ENCODE peak calls at places on chromosomes 16 and 17, in eight cellular contexts. I, K, A, O, C, Y, D and Z are unnamed samples.

GRCh38 chr16:63385714-63386113 is 1349.5 kb upstream of the CDH8 start:
- DNase-seq in I (no peak), K (no peak), A (no peak), O (no peak), C (no peak), Y (no peak), D (no peak), Z (no peak)

GRCh38 chr16:80792031-80792430 is 12.4 kb downstream of the CDYL2 start:
- DNase-seq in I (no peak), K (no peak), A (no peak), O (no peak), C (no peak), Y (no peak), D (no peak), Z (no peak)

GRCh38 chr16:78740269-78740668 is 640.8 kb downstream of the WWOX start:
- DNase-seq in I (no peak), K (no peak), A (no peak), O (no peak), C (no peak), Y (no peak), D (no peak), Z (no peak)

GRCh38 chr16:22077700-22078313 is 14.5 kb upstream of the VWA3A start:
- DNase-seq in I (peak), K (peak), A (peak), O (peak), C (peak), Y (peak), D (peak), Z (no peak)

GRCh38 chr17:82737981-82738877 is 2.8 kb downstream of the FN3K start:
- DNase-seq in I (no peak), K (no peak), A (no peak), O (no peak), C (no peak), Y (peak), D (peak), Z (peak)

GRCh38 chr16:54066451-54067056 is 220.0 kb downstream of the IRX3 start:
- DNase-seq in I (no peak), K (no peak), A (no peak), O (no peak), C (no peak), Y (no peak), D (peak), Z (no peak)

GRCh38 chr17:52027620-52028019 is 130.9 kb downstream of the CA10 start:
- DNase-seq in I (no peak), K (no peak), A (no peak), O (no peak), C (no peak), Y (no peak), D (no peak), Z (no peak)

GRCh38 chr16:75019007-75019406 is 20.2 kb downstream of the ZNRF1 start:
- DNase-seq in I (no peak), K (no peak), A (no peak), O (no peak), C (no peak), Y (no peak), D (no peak), Z (no peak)

GRCh38 chr16:80938035-80938927 is 68.4 kb downstream of the CMC2 start:
- DNase-seq in I (no peak), K (no peak), A (no peak), O (peak), C (peak), Y (no peak), D (no peak), Z (no peak)

GRCh38 chr17:29607557-29608195 is 14.7 kb downstream of the ANKRD13B start:
- DNase-seq in I (no peak), K (no peak), A (no peak), O (no peak), C (no peak), Y (no peak), D (no peak), Z (no peak)

GRCh38 chr17:688100-688989 is 26.3 kb downstream of the VPS53 start:
- DNase-seq in I (peak), K (no peak), A (peak), O (no peak), C (peak), Y (no peak), D (no peak), Z (no peak)

GRCh38 chr17:55582910-55583309 is 71.7 kb upstream of the SMIM36 start:
- DNase-seq in I (no peak), K (no peak), A (no peak), O (no peak), C (no peak), Y (no peak), D (no peak), Z (no peak)

GRCh38 chr17:77325537-77325825 is 184.7 kb downstream of the SEC14L1 start:
- DNase-seq in I (no peak), K (no peak), A (no peak), O (no peak), C (no peak), Y (no peak), D (no peak), Z (no peak)

GRCh38 chr17:13027246-13027645 is 9.4 kb upstream of the ELAC2 start:
- DNase-seq in I (no peak), K (no peak), A (no peak), O (no peak), C (no peak), Y (no peak), D (no peak), Z (no peak)

GRCh38 chr16:19555186-19555937 is at the start of gene VPS35L:
- DNase-seq in I (peak), K (peak), A (peak), O (peak), C (peak), Y (peak), D (peak), Z (peak)

GRCh38 chr16:19559242-19559910 is 3.9 kb downstream of the VPS35L start:
- DNase-seq in I (peak), K (peak), A (peak), O (peak), C (no peak), Y (no peak), D (no peak), Z (no peak)

GRCh38 chr16:19560078-19560477 is 4.6 kb downstream of the VPS35L start:
- DNase-seq in I (no peak), K (no peak), A (no peak), O (no peak), C (no peak), Y (no peak), D (no peak), Z (no peak)

DNA sequence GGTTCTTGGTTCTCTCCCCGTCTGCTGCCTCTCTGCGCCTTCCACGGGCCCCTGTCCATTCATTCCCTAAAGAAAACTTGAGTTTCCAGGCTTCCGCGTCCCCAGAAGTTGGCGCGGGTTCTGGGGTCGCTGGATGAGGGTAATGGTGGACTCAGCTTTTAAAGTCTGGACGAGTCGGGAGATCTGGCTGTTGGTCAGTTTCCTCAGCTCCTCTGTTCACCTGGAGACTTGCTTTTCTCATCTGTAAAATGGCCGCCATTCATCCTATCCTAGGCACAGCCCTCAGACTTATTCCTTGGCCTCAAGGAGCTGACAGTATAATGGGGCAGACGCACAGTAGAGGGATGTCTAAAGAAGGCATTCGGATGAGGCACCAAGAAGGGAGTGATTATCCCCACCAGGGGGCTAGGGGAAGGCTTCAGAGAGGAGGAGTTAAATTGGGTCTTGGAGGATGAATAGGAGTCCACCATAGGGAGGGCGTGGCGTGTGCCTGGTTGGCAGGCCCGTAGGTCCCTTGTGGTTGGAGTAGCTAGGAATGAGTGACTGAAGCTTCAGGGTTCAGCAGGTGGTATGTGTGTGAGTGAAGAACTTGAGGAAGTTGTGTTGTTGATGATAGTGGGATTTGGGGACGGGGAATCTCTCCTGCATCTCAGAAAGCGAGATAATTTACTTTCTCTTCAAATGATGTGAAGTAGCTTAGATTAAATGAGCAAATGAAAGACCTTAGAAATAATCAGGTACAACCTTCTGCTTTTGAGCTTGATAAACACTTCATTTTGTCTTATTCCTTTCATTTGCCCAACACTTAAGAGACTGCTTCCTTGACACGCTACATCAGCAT is 655 bp downstream of the VPS35L start:
- DNase-seq in I (peak), K (peak), A (peak), O (no peak), C (peak), Y (no peak), D (no peak), Z (no peak)
- TF ChIP-seq CTCF in I (peak), K (no peak), A (no peak), O (no peak), C (no peak), Y (no peak), D (no peak), Z (no peak)

GRCh38 chr17:40327735-40328385 is 18.9 kb downstream of the RARA start:
- DNase-seq in I (no peak), K (no peak), A (peak), O (no peak), C (no peak), Y (no peak), D (no peak), Z (no peak)

GRCh38 chr17:40326832-40327199 is 17.8 kb downstream of the RARA start:
- DNase-seq in I (no peak), K (no peak), A (peak), O (no peak), C (no peak), Y (no peak), D (no peak), Z (no peak)

GRCh38 chr17:40327244-40327666 is 18.3 kb downstream of the RARA start:
- DNase-seq in I (no peak), K (no peak), A (no peak), O (no peak), C (no peak), Y (no peak), D (no peak), Z (no peak)

GRCh38 chr17:40325156-40326013 is 16.4 kb downstream of the RARA start:
- DNase-seq in I (no peak), K (no peak), A (no peak), O (no peak), C (no peak), Y (no peak), D (no peak), Z (peak)

GRCh38 chr17:40326014-40326831 is 17.2 kb downstream of the RARA start:
- DNase-seq in I (peak), K (no peak), A (no peak), O (no peak), C (peak), Y (no peak), D (no peak), Z (peak)
- H3K27ac ChIP-seq in I (no peak), K (peak), A (peak), O (no peak), C (peak), Y (peak), D (no peak), Z (peak)

DNA sequence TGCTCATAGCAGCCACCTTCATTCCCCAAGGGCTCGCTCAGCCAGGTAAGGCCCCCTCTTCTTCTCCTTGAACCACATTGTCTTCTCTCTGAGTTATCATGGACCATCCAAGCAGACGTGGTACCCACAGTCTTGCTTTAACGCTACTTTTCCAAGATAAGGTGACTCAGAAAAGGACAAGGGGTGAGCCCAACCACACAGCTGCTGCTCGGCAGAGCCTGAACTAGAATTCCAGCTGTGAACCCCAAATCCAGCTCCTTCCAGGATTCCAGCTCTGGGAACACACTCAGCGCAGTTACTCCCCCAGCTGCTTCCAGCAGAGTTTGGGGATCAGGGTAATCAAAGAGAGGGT is 272 bp downstream of the CCL2 start:
- DNase-seq in I (no peak), K (no peak), A (no peak), O (no peak), C (no peak), Y (no peak), D (no peak), Z (no peak)
- H3K4me3 ChIP-seq in I (no peak), K (peak), A (peak), O (peak), C (no peak), Y (peak), D (no peak), Z (peak)

GRCh38 chr16:4321286-4322120 is 5.6 kb downstream of the GLIS2 start:
- DNase-seq in I (no peak), K (no peak), A (no peak), O (no peak), C (no peak), Y (no peak), D (peak), Z (peak)
- TF ChIP-seq CTCF in I (no peak), K (no peak), A (no peak), O (no peak), C (no peak), Y (no peak), D (no peak), Z (no peak)

GRCh38 chr17:15659236-15659635 is 24.9 kb downstream of the TRIM16 start:
- DNase-seq in I (no peak), K (no peak), A (no peak), O (no peak), C (no peak), Y (no peak), D (no peak), Z (no peak)

GRCh38 chr17:15660077-15660476 is 24.0 kb downstream of the TRIM16 start:
- DNase-seq in I (no peak), K (no peak), A (no peak), O (no peak), C (no peak), Y (no peak), D (no peak), Z (no peak)

GRCh38 chr17:15657868-15658775 is 26.0 kb downstream of the TRIM16 start:
- DNase-seq in I (no peak), K (no peak), A (no peak), O (no peak), C (no peak), Y (no peak), D (no peak), Z (no peak)

GRCh38 chr17:15662726-15663125 is 21.4 kb downstream of the TRIM16 start:
- DNase-seq in I (no peak), K (no peak), A (no peak), O (no peak), C (no peak), Y (no peak), D (no peak), Z (no peak)

GRCh38 chr17:15659663-15660062 is 24.4 kb downstream of the TRIM16 start:
- DNase-seq in I (no peak), K (no peak), A (no peak), O (no peak), C (no peak), Y (peak), D (peak), Z (peak)
- H3K27ac ChIP-seq in I (no peak), K (no peak), A (no peak), O (no peak), C (no peak), Y (no peak), D (peak), Z (peak)

DNA sequence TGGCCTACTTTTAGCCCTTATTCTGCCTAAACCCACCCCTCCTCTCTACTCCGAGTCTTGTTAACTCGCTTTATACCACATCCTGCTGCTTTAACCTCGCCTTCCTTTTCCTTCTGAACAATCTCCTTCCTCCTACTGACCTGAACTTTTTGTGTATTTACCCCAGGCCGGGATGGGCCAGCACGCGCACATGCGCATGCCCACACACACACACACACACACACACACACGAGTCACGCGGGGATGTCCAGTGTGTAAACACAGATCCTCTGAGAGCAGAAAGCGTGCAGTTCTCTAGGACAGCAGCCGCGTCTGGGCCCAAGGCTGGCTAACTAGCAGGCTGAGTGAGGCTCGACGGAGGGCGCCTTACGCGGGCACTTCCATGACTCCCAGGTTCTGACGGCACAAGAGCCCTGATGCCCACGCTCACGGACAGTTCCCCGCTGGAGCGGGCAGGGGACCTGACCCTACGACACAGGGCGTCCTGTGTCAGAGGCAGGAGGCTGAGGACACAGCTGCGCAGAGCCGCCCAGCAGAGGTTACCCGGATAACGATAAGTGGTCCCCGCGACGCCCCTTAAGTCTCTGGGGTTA is 610 bp downstream of the PIK3R5 start:
- DNase-seq in I (no peak), K (no peak), A (peak), O (no peak), C (no peak), Y (peak), D (no peak), Z (peak)
- H3K4me3 ChIP-seq in I (peak), K (no peak), A (peak), O (no peak), C (peak), Y (peak), D (no peak), Z (no peak)

GRCh38 chr17:45135978-45136791 is 698 bp downstream of the ACBD4 start:
- DNase-seq in I (no peak), K (no peak), A (no peak), O (no peak), C (no peak), Y (no peak), D (no peak), Z (peak)

GRCh38 chr17:45136846-45137560 is 1.5 kb downstream of the ACBD4 start:
- DNase-seq in I (no peak), K (no peak), A (no peak), O (no peak), C (no peak), Y (no peak), D (no peak), Z (peak)

GRCh38 chr17:45139533-45139920 is 4.0 kb downstream of the ACBD4 start:
- DNase-seq in I (no peak), K (no peak), A (no peak), O (no peak), C (no peak), Y (no peak), D (no peak), Z (no peak)

GRCh38 chr17:45137561-45138305 is 2.2 kb downstream of the ACBD4 start:
- DNase-seq in I (no peak), K (no peak), A (peak), O (no peak), C (peak), Y (no peak), D (no peak), Z (peak)

GRCh38 chr17:45138911-45139532 is 3.5 kb downstream of the ACBD4 start:
- DNase-seq in I (no peak), K (no peak), A (no peak), O (no peak), C (no peak), Y (no peak), D (no peak), Z (peak)
- TF ChIP-seq CTCF in I (no peak), K (no peak), A (no peak), O (no peak), C (no peak), Y (no peak), D (no peak), Z (no peak)